ENCODE peak calls at places on chromosomes 11 and 22, in ten cellular contexts. I, K, Y, T, L, R, E, C, J and D are unnamed samples.

GRCh38 chr11:90120191-90120590 is 14.3 kb upstream of the NAALAD2 start:
- DNase-seq in R (no peak), E (no peak), C (no peak), I (no peak), T (no peak), L (no peak), Y (no peak), K (no peak), J (no peak), D (no peak)

GRCh38 chr11:117171007-117171647 is 7.4 kb upstream of the SIDT2 start:
- DNase-seq in R (peak; percentile 47), C (no peak), J (no peak), T (no peak), K (no peak), Y (no peak), I (no peak), L (no peak), E (no peak), D (no peak)

GRCh38 chr11:46361283-46362145 is 14.3 kb downstream of the DGKZ start:
- DNase-seq in R (peak; percentile 72), L (no peak), K (peak; percentile 80), J (no peak), I (no peak), E (no peak), T (no peak), Y (no peak), C (peak; percentile 90), D (peak; percentile 88)

GRCh38 chr11:57638005-57638760 is 11.5 kb downstream of the YPEL4 start:
- DNase-seq in L (no peak), C (peak; percentile 69), T (no peak), Y (no peak), J (no peak), E (peak; percentile 71), R (peak; percentile 84), K (peak; percentile 61), I (peak; percentile 95), D (peak; percentile 80)

GRCh38 chr22:28112548-28113043 is 193.5 kb upstream of the PITPNB start:
- DNase-seq in E (no peak), R (peak; percentile 43), C (no peak), T (peak; percentile 48), K (peak; percentile 59), L (no peak), I (peak; percentile 40), J (no peak), Y (no peak), D (no peak)

GRCh38 chr11:123517559-123518364 is 87.7 kb downstream of the GRAMD1B start:
- DNase-seq in R (no peak), K (no peak), Y (peak; percentile 11), E (no peak), J (no peak), L (peak; percentile 6), C (no peak), I (no peak), T (no peak), D (no peak)

GRCh38 chr11:83865636-83866461 is 579.7 kb upstream of the CCDC90B start:
- DNase-seq in J (no peak), T (no peak), C (no peak), K (no peak), R (peak; percentile 49), Y (no peak), I (no peak), E (no peak), L (no peak), D (no peak)

GRCh38 chr11:59174664-59175033 is 2.7 kb downstream of the DTX4 start:
- DNase-seq in R (peak; percentile 70), T (no peak), J (no peak), L (no peak), C (no peak), E (peak; percentile 39), Y (peak; percentile 68), K (no peak), I (no peak), D (no peak)

GRCh38 chr11:35029979-35030378 is 109.0 kb upstream of the CD44 start:
- DNase-seq in K (no peak), Y (no peak), R (peak; percentile 84), L (no peak), C (no peak), I (no peak), T (no peak), J (peak; percentile 55), E (no peak), D (no peak)

GRCh38 chr11:31557991-31558390 is 48.4 kb downstream of the ELP4 start:
- DNase-seq in E (no peak), J (no peak), Y (no peak), R (peak; percentile 3), L (no peak), C (no peak), K (no peak), T (no peak), I (no peak), D (no peak)

GRCh38 chr11:117299351-117300300 is 8.5 kb downstream of the BACE1-AS start:
- DNase-seq in R (no peak), C (no peak), Y (peak; percentile 41), K (no peak), T (no peak), J (no peak), L (no peak), I (no peak), E (no peak), D (no peak)

GRCh38 chr11:1554981-1555712 is 16.9 kb downstream of the DUSP8 start:
- DNase-seq in J (no peak), C (no peak), T (no peak), E (no peak), K (no peak), Y (no peak), R (no peak), I (peak; percentile 38), L (no peak), D (peak; percentile 59)

GRCh38 chr11:119691701-119692546 is 37.1 kb downstream of the NECTIN1 start:
- DNase-seq in C (no peak), T (no peak), I (no peak), Y (no peak), E (no peak), R (no peak), J (no peak), K (no peak), L (no peak), D (no peak)

GRCh38 chr11:119692547-119692834 is 36.5 kb downstream of the NECTIN1 start:
- DNase-seq in T (no peak), J (no peak), E (no peak), R (no peak), I (no peak), Y (no peak), K (no peak), C (no peak), L (no peak), D (no peak)

GRCh38 chr11:119696378-119697157 is 32.4 kb downstream of the NECTIN1 start:
- DNase-seq in K (no peak), R (no peak), C (no peak), Y (peak; percentile 64), I (peak; percentile 66), J (no peak), T (no peak), E (peak; percentile 80), L (no peak), D (no peak)

GRCh38 chr11:119693253-119693815 is 35.7 kb downstream of the NECTIN1 start:
- DNase-seq in E (no peak), R (no peak), Y (no peak), T (no peak), I (no peak), C (no peak), K (no peak), L (no peak), J (no peak), D (no peak)

GRCh38 chr11:119694334-119694733 is 34.7 kb downstream of the NECTIN1 start:
- DNase-seq in L (no peak), I (no peak), E (peak; percentile 27), Y (no peak), C (no peak), J (no peak), K (no peak), T (no peak), R (no peak), D (no peak)
- TF ChIP-seq CTCF in L (no peak), I (peak; percentile 31), E (peak; percentile 43), Y (peak; percentile 73), C (no peak), J (no peak), K (no peak), T (peak; percentile 41), R (no peak), D (no peak)

GRCh38 chr22:24390156-24390555 is 37.2 kb upstream of the ADORA2A start:
- DNase-seq in I (no peak), T (no peak), L (no peak), E (no peak), Y (no peak), R (no peak), K (no peak), C (no peak), J (no peak), D (no peak)
- H3K4me1 ChIP-seq in I (no peaks in the 10 kb centered on the region), T (no peaks in the 10 kb centered on the region), L (peaks cover 28% of the 10 kb centered on the region), E (no peaks in the 10 kb centered on the region), Y (no peaks in the 10 kb centered on the region), R (peaks cover 16% of the 10 kb centered on the region), K (peaks cover 47% of the 10 kb centered on the region), C (peaks cover 20% of the 10 kb centered on the region), J (peaks cover 3% of the 10 kb centered on the region), D (peaks cover 47% of the 10 kb centered on the region)

DNA sequence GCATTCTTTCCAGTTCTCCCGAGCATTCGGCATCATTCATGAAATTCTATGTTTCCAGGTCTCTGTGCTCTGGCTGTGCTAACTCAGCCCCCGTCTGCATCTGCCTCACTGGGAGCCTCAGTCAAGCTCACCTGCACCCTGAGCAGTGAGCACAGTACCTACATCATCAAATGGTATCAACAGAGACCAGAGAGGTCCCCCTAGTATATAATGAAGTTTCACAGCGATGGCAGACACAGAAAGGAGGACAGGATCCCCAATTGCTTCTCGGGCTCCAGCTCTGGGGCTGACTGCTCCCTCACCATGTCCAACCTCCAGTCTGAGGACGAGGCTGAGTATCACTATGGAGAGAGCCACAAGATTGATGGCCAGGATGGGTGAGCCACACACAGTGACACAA is 52.8 kb upstream of the IGLL5 start:
- DNase-seq in T (no peak), L (peak; percentile 56), I (no peak), E (no peak), R (no peak), K (no peak), J (no peak), C (no peak), Y (no peak), D (no peak)
- H3K27me3 ChIP-seq in T (peaks cover 14% of the 10 kb centered on the region), L (no peaks in the 10 kb centered on the region), I (peaks cover 13% of the 10 kb centered on the region), E (peaks cover 60% of the 10 kb centered on the region), R (peaks cover 2% of the 10 kb centered on the region), K (peaks cover 24% of the 10 kb centered on the region), J (no peaks in the 10 kb centered on the region), C (peaks cover 5% of the 10 kb centered on the region), Y (no peaks in the 10 kb centered on the region), D (peaks cover 3% of the 10 kb centered on the region)

DNA sequence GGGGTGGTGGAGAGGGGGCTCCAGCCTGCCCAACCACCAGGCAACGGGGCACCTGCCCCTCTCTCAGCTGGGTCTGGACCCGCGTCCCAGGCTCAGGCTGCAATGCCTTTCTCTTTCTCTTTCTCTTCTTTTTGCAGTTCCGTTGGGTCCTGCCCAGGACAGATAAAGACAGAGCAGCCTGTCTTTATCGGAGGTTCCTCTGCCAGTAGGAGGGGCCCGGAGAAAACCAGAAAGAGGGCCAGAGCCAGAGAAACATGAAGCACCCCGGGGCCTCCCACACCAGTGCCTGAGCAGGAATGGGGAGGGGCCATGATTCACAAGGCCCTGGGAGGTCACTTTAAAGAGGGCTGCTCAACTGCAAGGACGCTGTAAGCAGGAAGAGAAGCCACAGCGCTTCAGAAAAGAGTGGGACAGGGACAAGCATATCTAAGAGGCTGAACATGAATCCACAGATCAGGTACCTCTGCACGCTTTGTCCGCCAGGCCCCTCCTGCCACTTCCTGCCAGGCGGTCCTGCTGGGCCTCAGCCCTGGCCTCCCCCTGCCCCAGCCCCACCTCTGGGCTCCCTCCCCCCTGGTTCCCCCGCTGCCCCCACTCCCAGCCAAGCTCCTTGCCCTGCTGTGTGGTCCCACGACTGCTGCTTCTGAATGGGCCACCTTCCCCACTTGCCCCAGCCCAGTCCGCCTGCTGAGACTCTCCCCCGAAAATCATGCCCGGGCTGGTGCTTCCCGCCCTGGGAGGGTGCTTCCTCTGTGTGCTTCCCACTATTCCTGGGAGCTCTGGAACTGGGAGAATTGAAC is at the start of gene APOBEC3C:
- DNase-seq in C (peak; percentile 88), L (peak; percentile 93), Y (peak; percentile 87), I (peak; percentile 71), T (peak; percentile 65), J (no peak), E (peak; percentile 89), K (peak; percentile 77), R (peak; percentile 90), D (peak; percentile 83)
- TF ChIP-seq CTCF in C (no peak), L (no peak), Y (no peak), I (peak; percentile 14), T (no peak), J (no peak), E (peak; percentile 28), K (no peak), R (peak; percentile 29), D (no peak)